ENCODE peak calls at places on chromosomes 1 and 21, in seven cellular contexts. J, B, W, A, Q, X and V are unnamed samples.

GRCh38 chr1:234240680-234241079 is 132.6 kb upstream of the COA6 start:
- DNase-seq in X (no peak), Q (no peak), B (peak), J (no peak), W (no peak), A (peak), V (no peak)

GRCh38 chr1:56824956-56825355 is 5.8 kb upstream of the FYB2 start:
- DNase-seq in B (no peak), Q (no peak), W (no peak), A (no peak), J (no peak), X (no peak), V (no peak)

GRCh38 chr1:227894831-227895451 is 52.8 kb downstream of the WNT9A start:
- DNase-seq in A (peak), W (no peak), X (no peak), B (no peak), Q (no peak), J (no peak), V (peak)

GRCh38 chr1:205296154-205296553 is 25.4 kb downstream of the NUAK2 start:
- DNase-seq in B (no peak), Q (no peak), A (no peak), W (no peak), J (no peak), X (no peak), V (no peak)

GRCh38 chr1:119702384-119702783 is 9.3 kb upstream of the PHGDH start:
- DNase-seq in X (no peak), Q (no peak), J (no peak), B (peak), W (no peak), A (peak), V (no peak)

GRCh38 chr1:236472850-236473788 is 50.7 kb upstream of the LGALS8 start:
- DNase-seq in W (no peak), A (no peak), B (no peak), J (no peak), Q (no peak), X (no peak), V (no peak)

GRCh38 chr1:214076341-214077035 is 88.7 kb downstream of the PROX1 start:
- DNase-seq in W (no peak), B (no peak), J (no peak), Q (no peak), A (no peak), X (no peak), V (no peak)

GRCh38 chr21:26966360-26966977 is 419 bp downstream of the ADAMTS5 start:
- DNase-seq in Q (no peak), B (no peak), J (no peak), X (no peak), W (no peak), A (no peak), V (no peak)

GRCh38 chr1:228182296-228183030 is 16.9 kb downstream of the IBA57 start:
- DNase-seq in J (no peak), Q (no peak), X (no peak), W (no peak), B (no peak), A (no peak), V (no peak)

GRCh38 chr21:15826147-15826780 is 96.5 kb downstream of the USP25 start:
- DNase-seq in B (peak), Q (no peak), W (peak), J (peak), X (no peak), A (peak), V (peak)

GRCh38 chr1:23200885-23201284 is 16.4 kb downstream of the HTR1D start:
- DNase-seq in X (no peak), Q (no peak), W (no peak), J (no peak), B (no peak), A (no peak), V (no peak)

GRCh38 chr1:66309006-66309741 is 224.8 kb upstream of the SGIP1 start:
- DNase-seq in W (no peak), B (peak), X (no peak), J (no peak), A (no peak), Q (no peak), V (no peak)